ENCODE peak calls at places on chromosomes 11 and 22, in six cellular contexts. U, O, T, V, X and B are unnamed samples.

GRCh38 chr11:45087761-45088160 is 58.7 kb upstream of the PRDM11 start:
- DNase-seq in U (no peak), O (no peak), T (no peak), V (no peak), X (no peak), B (no peak)

GRCh38 chr11:44309483-44310197 is at the start of gene ALX4:
- DNase-seq in U (no peak), O (peak; percentile 79), T (peak; percentile 87), V (no peak), X (no peak), B (no peak)

GRCh38 chr11:126739499-126740145 is 260.9 kb downstream of the KIRREL3 start:
- DNase-seq in U (no peak), O (no peak), T (no peak), V (no peak), X (no peak), B (no peak)

GRCh38 chr11:63592975-63593395 is 21.2 kb downstream of the PLAAT3 start:
- DNase-seq in U (no peak), O (peak; percentile 60), T (no peak), V (no peak), X (no peak), B (no peak)

GRCh38 chr11:2589538-2589934 is 110.3 kb downstream of the KCNQ1OT1 start:
- DNase-seq in U (no peak), O (no peak), T (peak; percentile 29), V (no peak), X (no peak), B (no peak)

GRCh38 chr22:21626735-21627469 is 2.9 kb downstream of the YDJC start:
- DNase-seq in U (no peak), O (no peak), T (no peak), V (no peak), X (no peak), B (no peak)

GRCh38 chr11:27703453-27703852 is 3.2 kb upstream of the BDNF start:
- DNase-seq in U (no peak), O (no peak), T (no peak), V (no peak), X (no peak), B (no peak)

GRCh38 chr11:47354913-47355282 is 2.4 kb upstream of the MYBPC3 start:
- DNase-seq in U (no peak), O (peak; percentile 60), T (no peak), V (peak; percentile 74), X (no peak), B (no peak)

GRCh38 chr11:12088047-12088481 is 22.3 kb upstream of the MICAL2 start:
- DNase-seq in U (no peak), O (no peak), T (no peak), V (no peak), X (peak; percentile 77), B (peak; percentile 68)

GRCh38 chr11:108617055-108617454 is 23.5 kb upstream of the EXPH5 start:
- DNase-seq in U (no peak), O (no peak), T (no peak), V (no peak), X (no peak), B (no peak)

GRCh38 chr11:1157645-1158591 is at the start of gene MUC5AC:
- DNase-seq in U (no peak), O (no peak), T (peak; percentile 75), V (peak; percentile 72), X (no peak), B (no peak)

DNA sequence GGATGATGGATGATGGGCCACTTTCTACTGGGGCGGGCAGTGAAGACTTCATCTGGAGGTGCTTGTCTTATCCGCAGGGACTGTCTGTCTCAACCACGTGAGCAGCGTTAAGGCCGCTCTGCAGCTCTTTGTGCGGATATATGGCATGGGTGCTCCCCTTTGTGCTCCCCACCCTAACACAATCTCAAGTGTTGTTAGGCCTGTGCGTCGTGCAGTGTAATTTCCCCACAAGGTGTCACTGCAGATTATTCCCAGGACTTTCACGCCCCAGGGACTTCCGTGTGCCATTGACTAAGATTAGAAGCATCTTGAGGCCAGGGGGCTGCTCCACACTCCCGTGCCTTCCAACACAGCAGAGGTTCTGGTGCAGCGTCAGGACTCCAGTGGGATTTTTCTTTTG is 65.3 kb downstream of the TBC1D22A start:
- DNase-seq in U (no peak), O (no peak), T (no peak), V (no peak), X (no peak), B (no peak)
- TF ChIP-seq CTCF in U (peak; percentile 57), O (peak; percentile 38), T (no peak), V (no peak), X (no peak), B (no peak)

DNA sequence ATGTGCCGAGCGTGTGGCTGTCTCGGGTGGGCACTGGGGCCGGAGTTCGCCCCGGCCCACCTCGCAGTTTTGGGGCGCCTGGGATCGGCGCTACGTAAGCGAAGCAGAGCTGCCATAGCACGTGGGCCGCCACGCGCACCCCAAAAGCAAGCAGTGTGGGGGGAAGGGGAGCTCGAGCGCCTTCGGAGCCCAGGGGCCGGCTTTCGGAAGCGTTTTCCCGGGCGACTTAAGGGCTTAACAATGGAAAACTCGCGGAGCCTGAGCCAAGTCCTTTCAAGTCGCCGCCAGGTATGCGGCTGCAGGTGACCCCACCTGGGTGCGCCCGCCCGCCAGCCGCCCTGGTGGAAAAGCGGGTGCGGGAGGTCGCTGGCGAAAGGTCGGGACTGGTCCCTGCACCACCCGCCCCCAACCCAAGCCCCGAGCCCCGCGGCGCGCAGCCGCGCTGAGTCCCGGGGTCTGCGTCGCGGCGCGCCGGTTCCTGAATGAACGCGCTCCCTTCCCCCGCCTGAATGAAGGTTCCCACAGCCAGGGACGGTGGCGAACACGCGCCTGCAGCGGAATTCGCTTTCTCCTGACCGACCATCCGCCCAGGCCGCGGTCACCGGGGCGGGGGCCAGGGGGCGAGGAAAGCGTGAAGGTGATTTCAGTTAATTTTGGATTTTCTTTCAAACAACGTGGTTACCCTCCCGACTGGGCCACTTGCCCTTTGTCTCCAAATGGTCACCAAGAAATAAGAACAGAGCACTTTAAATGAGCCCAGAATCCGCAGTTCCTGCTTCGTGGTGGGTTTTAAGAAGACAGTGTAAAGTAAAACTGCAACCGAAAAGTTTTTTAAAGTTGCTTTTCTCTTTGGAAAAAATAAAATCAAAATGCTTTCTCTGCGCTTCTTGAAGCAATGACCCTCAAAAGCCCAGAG is 2.7 kb upstream of the CCND1 start:
- DNase-seq in U (no peak), O (peak; percentile 98), T (peak; percentile 90), V (peak; percentile 80), X (peak; percentile 64), B (no peak)
- TF ChIP-seq POLR2AphosphoS5 in U (no peak), O (no peak), T (no peak), V (peak; percentile 43), X (no peak), B (no peak)

DNA sequence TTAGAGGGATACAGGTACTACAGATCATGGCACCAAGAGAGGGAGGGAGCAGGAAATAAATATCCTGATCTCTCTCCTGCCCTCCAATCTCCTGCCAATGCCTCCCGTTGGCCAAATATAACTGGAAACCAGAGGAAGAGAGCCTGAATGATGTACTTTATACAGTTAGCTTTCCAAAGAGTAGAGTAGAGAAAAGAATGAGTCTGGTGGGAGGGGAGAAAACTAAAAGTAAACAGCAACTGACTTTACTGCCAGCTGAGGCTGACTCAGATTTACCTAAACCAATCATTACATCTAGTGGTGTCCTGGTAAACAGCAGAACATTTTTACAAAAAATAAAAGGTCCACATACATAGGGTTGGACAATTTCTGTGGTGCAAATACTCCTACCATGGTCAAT is 5.1 kb downstream of the MPZL3 start:
- DNase-seq in U (peak; percentile 60), O (no peak), T (no peak), V (no peak), X (no peak), B (no peak)
- H3K27me3 ChIP-seq in U (no peaks in the 10 kb centered on the region), O (peaks cover 11% of the 10 kb centered on the region), T (no peaks in the 10 kb centered on the region), V (no peaks in the 10 kb centered on the region), X (no peaks in the 10 kb centered on the region), B (peaks cover 4% of the 10 kb centered on the region)

GRCh38 chr22:27780161-27780575 is 21.4 kb downstream of the MN1 start:
- DNase-seq in U (no peak), O (peak; percentile 86), T (no peak), V (no peak), X (no peak), B (no peak)
- TF ChIP-seq CTCF in U (no peak), O (no peak), T (no peak), V (no peak), X (no peak), B (no peak)

GRCh38 chr11:17848709-17849108 is 114.1 kb downstream of the KCNC1 start:
- DNase-seq in U (no peak), O (no peak), T (no peak), V (no peak), X (no peak), B (no peak)
- TF ChIP-seq POLR2AphosphoS5 in U (no peak), O (no peak), T (no peak), V (no peak), X (no peak), B (no peak)

GRCh38 chr11:131661137-131661536 is 290.7 kb downstream of the NTM start:
- DNase-seq in U (no peak), O (no peak), T (no peak), V (no peak), X (no peak), B (no peak)
- H3K27me3 ChIP-seq in U (peaks cover 5% of the 10 kb centered on the region), O (no peaks in the 10 kb centered on the region), T (no peaks in the 10 kb centered on the region), V (no peaks in the 10 kb centered on the region), X (no peaks in the 10 kb centered on the region), B (peaks cover 4% of the 10 kb centered on the region)

GRCh38 chr11:15764948-15765347 is 591.4 kb downstream of the SOX6 start:
- DNase-seq in U (no peak), O (peak; percentile 12), T (no peak), V (no peak), X (no peak), B (no peak)
- TF ChIP-seq CTCF in U (no peak), O (no peak), T (no peak), V (no peak), X (no peak), B (no peak)

GRCh38 chr22:37747715-37748100 is 50.9 kb downstream of the TRIOBP start:
- DNase-seq in U (no peak), O (no peak), T (no peak), V (no peak), X (no peak), B (no peak)

GRCh38 chr22:37748659-37749058 is 51.8 kb downstream of the TRIOBP start:
- DNase-seq in U (no peak), O (no peak), T (peak; percentile 45), V (no peak), X (no peak), B (no peak)

GRCh38 chr22:37746366-37747089 is 49.7 kb downstream of the TRIOBP start:
- DNase-seq in U (no peak), O (no peak), T (peak; percentile 85), V (peak; percentile 91), X (no peak), B (no peak)

GRCh38 chr22:37745548-37746365 is 48.9 kb downstream of the TRIOBP start:
- DNase-seq in U (peak; percentile 80), O (peak; percentile 97), T (peak; percentile 98), V (peak; percentile 95), X (peak; percentile 96), B (peak; percentile 92)

DNA sequence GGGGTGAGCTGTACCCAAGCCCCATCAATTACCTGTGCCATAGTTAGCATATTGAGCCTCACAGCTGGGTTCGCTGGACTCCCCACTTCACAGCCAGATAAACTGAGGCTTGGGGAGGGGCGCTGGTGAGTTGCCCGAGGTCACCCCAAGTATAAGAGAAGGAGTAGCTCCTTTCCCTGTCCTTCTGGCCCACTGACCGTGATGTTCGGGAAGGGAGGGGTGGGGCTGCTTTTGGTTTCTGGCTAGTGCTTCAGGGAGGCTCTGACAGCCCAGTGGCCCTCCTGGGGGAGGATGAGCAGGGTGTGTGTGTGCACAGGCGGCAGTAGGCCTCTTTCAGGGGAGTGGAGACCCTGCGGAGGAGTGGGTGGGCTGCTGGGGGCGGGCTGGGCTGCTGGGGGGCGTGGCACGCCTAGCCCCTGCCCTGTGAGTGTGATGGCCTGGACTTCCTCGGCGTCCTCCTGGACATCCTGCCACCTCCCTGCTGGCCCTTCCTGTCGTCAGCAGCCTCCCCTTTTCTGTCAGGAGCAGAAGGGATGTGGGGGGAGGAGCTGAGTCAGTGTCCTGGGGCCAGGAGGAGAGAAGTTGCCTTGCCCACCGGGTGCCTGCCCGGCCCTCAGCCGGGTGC is 50.4 kb downstream of the TRIOBP start:
- DNase-seq in U (no peak), O (no peak), T (peak; percentile 54), V (no peak), X (peak; percentile 84), B (no peak)
- TF ChIP-seq POLR2AphosphoS5 in U (no peak), O (no peak), T (no peak), V (peak; percentile 82), X (no peak), B (no peak)